ENCODE peak calls at places on chromosomes 4 and X, in five cellular contexts. G, Z, F, E and C are unnamed samples. For H3K4me1, the result is how much of the 10 kb centered on the place peaks cover.

GRCh38 chrX:22110729-22111494 is 78.8 kb downstream of the PHEX start:
- DNase-seq in G (no peak), Z (peak), F (no peak), E (no peak), C (no peak)

GRCh38 chr4:100103671-100104070 is 86.6 kb downstream of the DDIT4L start:
- DNase-seq in G (no peak), Z (peak), F (no peak), E (no peak), C (no peak)

GRCh38 chrX:107563851-107564250 is 64.5 kb upstream of the PRPS1 start:
- DNase-seq in G (no peak), Z (no peak), F (no peak), E (no peak), C (peak)

GRCh38 chr4:184801781-184802180 is 24.0 kb downstream of the ACSL1 start:
- DNase-seq in G (no peak), Z (peak), F (no peak), E (no peak), C (no peak)

GRCh38 chr4:106186201-106186600 is 129.8 kb downstream of the TBCK start:
- DNase-seq in G (no peak), Z (no peak), F (no peak), E (no peak), C (no peak)

GRCh38 chr4:182938213-182938645 is 21.0 kb upstream of the DCTD start:
- DNase-seq in G (peak), Z (peak), F (peak), E (peak), C (peak)

GRCh38 chr4:136637071-136637777 is 895.1 kb downstream of the PCDH18 start:
- DNase-seq in G (peak), Z (peak), F (peak), E (peak), C (peak)

GRCh38 chrX:69362889-69363288 is 141.2 kb upstream of the NALF2 start:
- DNase-seq in G (peak), Z (peak), F (peak), E (no peak), C (no peak)

GRCh38 chr4:168218663-168219062 is 99.9 kb downstream of the DDX60 start:
- DNase-seq in G (no peak), Z (peak), F (no peak), E (no peak), C (no peak)

GRCh38 chr4:74631338-74631737 is 163.0 kb downstream of the BTC start:
- DNase-seq in G (no peak), Z (peak), F (no peak), E (no peak), C (no peak)

GRCh38 chr4:70901984-70902576 is at the start of gene MOB1B:
- DNase-seq in G (peak), Z (peak), F (peak), E (peak), C (peak)

GRCh38 chr4:149371021-149371420 is 444.6 kb downstream of the IQCM start:
- DNase-seq in G (peak), Z (peak), F (peak), E (peak), C (peak)

GRCh38 chr4:76680934-76681333 is 217.0 kb downstream of the SOWAHB start:
- DNase-seq in G (no peak), Z (peak), F (no peak), E (no peak), C (no peak)

GRCh38 chrX:9824554-9824953 is 38.3 kb downstream of the SHROOM2 start:
- DNase-seq in G (no peak), Z (no peak), F (no peak), E (no peak), C (no peak)

GRCh38 chr4:155954118-155954503 is 445 bp upstream of the CTSO start:
- DNase-seq in G (no peak), Z (peak), F (no peak), E (no peak), C (no peak)

GRCh38 chrX:153689654-153690465 is 2.1 kb downstream of the SLC6A8 start:
- DNase-seq in G (peak), Z (peak), F (no peak), E (no peak), C (no peak)

GRCh38 chr4:5638976-5639375 is 69.4 kb downstream of the EVC2 start:
- DNase-seq in G (no peak), Z (peak), F (no peak), E (no peak), C (no peak)

GRCh38 chr4:137892134-137892533 is 350.0 kb downstream of the SLC7A11 start:
- DNase-seq in G (no peak), Z (peak), F (no peak), E (no peak), C (no peak)

GRCh38 chr4:98586231-98586630 is 72.2 kb downstream of the TSPAN5 start:
- DNase-seq in G (no peak), Z (no peak), F (no peak), E (no peak), C (no peak)

GRCh38 chr4:98583265-98583664 is 75.1 kb downstream of the TSPAN5 start:
- DNase-seq in G (no peak), Z (no peak), F (no peak), E (no peak), C (no peak)

GRCh38 chr4:98584265-98584664 is 74.1 kb downstream of the TSPAN5 start:
- DNase-seq in G (no peak), Z (no peak), F (peak), E (no peak), C (no peak)

GRCh38 chr4:98581126-98581525 is 77.3 kb downstream of the TSPAN5 start:
- DNase-seq in G (no peak), Z (no peak), F (no peak), E (no peak), C (no peak)

DNA sequence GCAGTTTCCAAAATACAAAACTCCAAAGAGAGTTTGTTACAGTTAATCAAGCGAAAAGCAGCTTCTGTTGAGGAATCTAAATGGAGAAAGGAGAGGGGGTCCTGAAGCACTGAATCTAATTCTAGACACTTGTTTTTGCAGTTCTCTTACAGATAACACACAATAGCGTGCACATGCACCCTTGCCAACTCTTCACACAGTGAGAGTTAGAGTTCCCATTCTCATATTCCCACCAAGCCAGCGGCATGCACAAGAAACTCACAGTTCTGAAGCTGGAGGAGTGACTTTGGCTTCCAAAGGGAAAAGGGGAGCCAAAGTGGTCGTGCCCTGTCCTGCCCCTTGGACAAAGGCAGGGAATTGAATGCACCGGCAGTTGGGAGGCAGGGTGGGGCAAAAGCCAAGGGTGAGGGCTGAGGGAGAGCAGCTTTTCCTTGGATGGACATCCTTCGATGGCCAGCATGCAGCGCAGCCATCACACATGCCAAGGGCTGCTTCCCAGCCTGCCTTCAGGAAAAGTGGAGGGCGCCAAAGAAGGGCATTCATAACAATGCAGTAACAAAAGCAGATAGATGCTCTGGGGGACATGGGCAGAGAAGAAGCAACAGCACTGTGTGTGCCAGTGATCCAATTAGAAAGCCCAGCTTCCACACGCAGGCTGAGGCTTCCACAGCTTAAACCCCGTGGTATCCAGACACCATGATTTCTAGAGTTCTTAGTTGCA is 71.6 kb downstream of the TSPAN5 start:
- DNase-seq in G (no peak), Z (no peak), F (no peak), E (no peak), C (no peak)
- TF ChIP-seq EZH2phosphoT487 in G (no peak), Z (no peak), F (no peak), E (no peak), C (no peak)

GRCh38 chr4:113474017-113474416 is 287.5 kb downstream of the CAMK2D start:
- DNase-seq in G (no peak), Z (peak), F (no peak), E (peak), C (no peak)
- H3K4me1 ChIP-seq in G (under half), Z (half or more), F (under half), E (half or more), C (under half)

DNA sequence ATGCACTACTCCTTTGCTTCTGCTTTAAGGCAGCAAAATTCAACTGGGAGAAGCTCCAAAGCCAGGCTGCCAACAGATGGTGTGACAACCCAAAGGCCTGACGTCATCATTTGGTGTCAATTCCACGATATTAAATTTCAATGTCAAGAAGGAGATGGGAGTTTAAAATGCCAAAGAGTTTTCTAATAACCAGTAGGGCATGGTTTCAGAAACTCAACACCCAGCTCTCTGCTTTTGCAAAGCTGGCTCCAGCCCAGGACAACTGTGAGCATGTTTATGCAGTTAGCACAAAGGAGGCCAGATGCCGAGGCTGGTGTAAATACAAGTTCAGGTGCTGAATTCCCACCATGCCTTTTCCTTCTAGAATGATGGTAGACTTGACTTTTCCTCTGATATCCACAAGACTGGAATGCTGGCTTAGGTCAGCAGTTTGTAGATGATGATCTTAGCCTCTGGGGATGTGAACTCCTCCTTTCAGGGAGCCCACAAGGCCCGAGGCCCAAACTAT is 67.3 kb downstream of the AFAP1 start:
- DNase-seq in G (no peak), Z (peak), F (peak), E (no peak), C (no peak)
- TF ChIP-seq EZH2phosphoT487 in G (no peak), Z (no peak), F (no peak), E (no peak), C (no peak)

DNA sequence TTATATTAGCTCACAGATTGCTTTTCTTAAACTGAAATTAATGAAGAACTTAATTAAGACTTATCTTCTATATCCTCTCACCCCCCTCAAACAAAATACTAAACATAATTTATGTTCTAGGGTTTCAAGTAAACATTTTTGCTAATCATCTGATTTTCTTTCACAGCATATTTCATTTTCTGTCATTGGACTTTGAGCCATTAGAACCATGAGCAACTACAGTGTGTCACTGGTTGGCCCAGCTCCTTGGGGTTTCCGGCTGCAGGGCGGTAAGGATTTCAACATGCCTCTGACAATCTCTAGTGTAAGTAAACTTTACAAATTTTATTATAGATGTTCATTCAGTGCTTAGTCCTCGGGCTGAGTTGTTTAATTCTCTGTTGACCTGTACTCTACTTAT is 3.3 kb downstream of the PDLIM5 start:
- DNase-seq in G (no peak), Z (peak), F (peak), E (no peak), C (no peak)
- H3K4me1 ChIP-seq in G (under half), Z (half or more), F (under half), E (under half), C (half or more)

GRCh38 chr4:151484396-151485102 is 75.6 kb downstream of the FHIP1A start:
- DNase-seq in G (no peak), Z (peak), F (peak), E (peak), C (peak)
- TF ChIP-seq EZH2phosphoT487 in G (no peak), Z (no peak), F (no peak), E (no peak), C (no peak)